ENCODE peak calls at places on chromosomes 16 and 17, in five cellular contexts. Q, M, N, C and L are unnamed samples. For H3K36me3, the result is how much of the 10 kb centered on the place peaks cover.

GRCh38 chr17:66406701-66407644 is 104.6 kb downstream of the PRKCA start:
- DNase-seq in Q (no peak), M (no peak), N (no peak), C (no peak), L (no peak)

GRCh38 chr16:53071748-53072301 is 17.0 kb downstream of the CHD9 start:
- DNase-seq in Q (no peak), M (peak), N (no peak), C (no peak), L (no peak)

GRCh38 chr17:81378941-81379511 is 16.2 kb upstream of the BAHCC1 start:
- DNase-seq in Q (no peak), M (no peak), N (no peak), C (no peak), L (no peak)

GRCh38 chr17:63516910-63517824 is 6.0 kb upstream of the KCNH6 start:
- DNase-seq in Q (peak), M (no peak), N (peak), C (peak), L (no peak)

GRCh38 chr17:77462101-77462500 is 321.3 kb downstream of the SEC14L1 start:
- DNase-seq in Q (no peak), M (peak), N (no peak), C (no peak), L (no peak)

GRCh38 chr17:44111777-44112176 is 11.7 kb downstream of the HDAC5 start:
- DNase-seq in Q (no peak), M (no peak), N (no peak), C (no peak), L (no peak)

GRCh38 chr17:48052956-48053757 is 5.0 kb downstream of the NFE2L1 start:
- DNase-seq in Q (no peak), M (no peak), N (peak), C (no peak), L (peak)

GRCh38 chr17:40541060-40541872 is 24.0 kb downstream of the CCR7 start:
- DNase-seq in Q (no peak), M (peak), N (no peak), C (no peak), L (peak)

GRCh38 chr17:18377437-18378204 is at the start of gene EVPLL:
- DNase-seq in Q (peak), M (no peak), N (no peak), C (no peak), L (no peak)

GRCh38 chr17:67891481-67892119 is 66.3 kb downstream of the BPTF start:
- DNase-seq in Q (peak), M (no peak), N (peak), C (peak), L (peak)

GRCh38 chr17:42354956-42355843 is 33.0 kb downstream of the STAT3 start:
- DNase-seq in Q (no peak), M (no peak), N (peak), C (no peak), L (no peak)

GRCh38 chr17:74148901-74149596 is 54.4 kb upstream of the RPL38 start:
- DNase-seq in Q (no peak), M (no peak), N (no peak), C (no peak), L (no peak)

GRCh38 chr16:47627056-47627455 is 165.9 kb downstream of the PHKB start:
- DNase-seq in Q (no peak), M (no peak), N (no peak), C (no peak), L (no peak)

GRCh38 chr17:50703162-50703561 is 4.6 kb downstream of the ANKRD40 start:
- DNase-seq in Q (no peak), M (no peak), N (no peak), C (no peak), L (no peak)

GRCh38 chr16:64416232-64417010 is 705.4 kb downstream of the CDH11 start:
- DNase-seq in Q (peak), M (peak), N (peak), C (no peak), L (no peak)

GRCh38 chr16:678209-678857 is 1.9 kb upstream of the STUB1 start:
- DNase-seq in Q (no peak), M (no peak), N (no peak), C (no peak), L (no peak)

GRCh38 chr17:35977509-35977908 is 3.8 kb downstream of the CCL16 start:
- DNase-seq in Q (no peak), M (no peak), N (no peak), C (no peak), L (no peak)

GRCh38 chr17:32954477-32954876 is 26.5 kb downstream of the TMEM98 start:
- DNase-seq in Q (no peak), M (no peak), N (no peak), C (no peak), L (peak)

GRCh38 chr17:77505460-77505769 is 364.6 kb downstream of the SEC14L1 start:
- DNase-seq in Q (no peak), M (no peak), N (no peak), C (no peak), L (no peak)

GRCh38 chr17:78707016-78707415 is 75.1 kb downstream of the CYTH1 start:
- DNase-seq in Q (peak), M (no peak), N (no peak), C (no peak), L (no peak)

GRCh38 chr16:48053346-48053745 is 102.4 kb downstream of the ABCC12 start:
- DNase-seq in Q (peak), M (no peak), N (peak), C (no peak), L (peak)

GRCh38 chr17:33267279-33267790 is 25.8 kb downstream of the ASIC2 start:
- DNase-seq in Q (peak), M (no peak), N (peak), C (no peak), L (no peak)

GRCh38 chr16:65728172-65728571 is 606.3 kb upstream of the CDH11 start:
- DNase-seq in Q (no peak), M (no peak), N (no peak), C (no peak), L (peak)

GRCh38 chr16:1053700-1054368 is 18.7 kb upstream of the SSTR5 start:
- DNase-seq in Q (no peak), M (no peak), N (no peak), C (no peak), L (no peak)

GRCh38 chr16:46763147-46763546 is 15.0 kb upstream of the MYLK3 start:
- DNase-seq in Q (no peak), M (no peak), N (no peak), C (no peak), L (no peak)

GRCh38 chr17:40963838-40964237 is 2.9 kb downstream of the KRT39 start:
- DNase-seq in Q (peak), M (peak), N (peak), C (no peak), L (no peak)

GRCh38 chr16:5722220-5722619 is 624.6 kb upstream of the EEF2KMT start:
- DNase-seq in Q (no peak), M (no peak), N (no peak), C (no peak), L (no peak)

GRCh38 chr16:67537636-67538591 is 9.3 kb downstream of the RIPOR1 start:
- DNase-seq in Q (no peak), M (peak), N (peak), C (no peak), L (peak)

GRCh38 chr17:80268427-80268826 is 7.8 kb downstream of the RNF213 start:
- DNase-seq in Q (no peak), M (no peak), N (no peak), C (no peak), L (no peak)

GRCh38 chr17:1160591-1161041 is 19.2 kb downstream of the ABR start:
- DNase-seq in Q (no peak), M (no peak), N (no peak), C (no peak), L (no peak)

GRCh38 chr17:81723651-81724209 is 11.6 kb downstream of the SLC25A10 start:
- DNase-seq in Q (peak), M (no peak), N (no peak), C (no peak), L (no peak)

GRCh38 chr17:29617481-29618271 is 5.0 kb downstream of the CORO6 start:
- DNase-seq in Q (peak), M (peak), N (peak), C (peak), L (peak)

GRCh38 chr16:80466024-80466986 is 74.5 kb upstream of the DYNLRB2 start:
- DNase-seq in Q (peak), M (peak), N (peak), C (peak), L (peak)
- TF ChIP-seq EZH2phosphoT487 in Q (no peak), M (no peak), N (no peak), C (no peak), L (no peak)

GRCh38 chr17:76065754-76066153 is 6.6 kb downstream of the SRP68 start:
- DNase-seq in Q (no peak), M (no peak), N (no peak), C (no peak), L (no peak)

DNA sequence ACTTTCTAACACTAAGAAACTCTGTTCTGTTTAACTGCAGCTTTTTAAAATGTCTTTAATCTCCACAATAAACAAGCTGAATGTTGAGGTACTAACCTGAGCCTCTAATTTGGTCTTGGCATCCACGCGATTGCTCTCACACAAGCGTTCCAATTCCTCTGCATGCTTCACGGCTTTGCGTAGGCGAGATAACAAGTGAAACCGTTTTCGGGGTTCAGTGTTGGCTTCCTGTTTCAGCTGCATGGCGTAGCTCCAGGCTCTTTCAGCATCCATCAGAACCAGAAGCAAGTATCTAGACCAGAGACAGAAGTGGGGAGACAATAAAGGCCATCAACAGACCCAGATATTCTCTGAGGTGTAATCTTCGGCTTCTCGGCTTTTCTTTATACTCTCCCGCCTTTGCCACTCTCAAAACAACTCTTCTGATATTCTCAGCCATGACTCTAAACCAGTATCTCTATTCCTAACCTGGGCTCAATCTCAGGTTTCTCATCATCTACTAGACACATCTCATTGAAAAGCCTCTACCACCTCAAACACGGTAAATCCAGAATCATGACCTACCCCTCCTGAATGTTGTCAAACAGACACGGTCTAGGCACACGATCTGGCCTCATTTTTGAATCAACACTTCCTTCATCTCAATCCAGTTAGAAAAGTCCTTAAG is 8.3 kb downstream of the SRP68 start:
- DNase-seq in Q (no peak), M (no peak), N (no peak), C (no peak), L (no peak)
- H3K36me3 ChIP-seq in Q (half or more), M (half or more), N (half or more), C (half or more), L (under half)

DNA sequence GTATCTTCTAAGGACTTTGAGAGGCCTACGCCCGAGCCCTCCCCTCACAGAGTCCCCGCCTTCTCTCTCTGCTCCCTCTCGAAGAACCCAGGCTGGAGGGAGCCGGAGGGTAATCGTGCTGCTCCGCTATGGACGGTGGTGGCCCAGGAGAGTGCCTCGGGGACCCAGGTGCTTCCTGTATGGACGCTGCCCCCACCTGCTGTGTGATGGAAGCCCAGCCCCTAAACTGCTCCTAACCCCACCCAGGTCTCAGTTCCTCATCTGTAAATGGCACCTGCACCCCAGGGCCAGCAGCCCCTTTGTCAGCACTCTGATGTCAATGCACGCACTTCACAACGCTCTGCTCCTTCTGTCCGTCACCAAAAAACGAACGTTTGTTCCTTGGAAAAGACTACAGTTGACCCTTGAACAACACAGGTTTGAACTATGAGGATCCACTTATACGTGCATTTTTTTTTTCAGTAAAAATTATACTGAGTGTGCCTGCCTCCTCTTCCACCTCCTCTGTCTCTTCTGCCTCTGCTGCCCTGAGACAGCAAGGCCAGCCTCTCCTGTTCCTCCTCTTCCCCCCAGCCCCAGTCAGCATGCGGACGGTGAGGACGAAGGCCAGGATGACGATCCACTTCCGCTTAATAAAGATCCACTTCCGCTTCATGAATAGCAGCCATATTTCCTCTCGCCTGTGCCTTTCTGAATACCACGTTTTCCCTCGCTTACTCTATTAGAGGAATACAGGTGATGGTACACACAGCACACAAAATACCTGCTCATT is 118.3 kb downstream of the BANP start:
- DNase-seq in Q (no peak), M (peak), N (no peak), C (no peak), L (no peak)
- TF ChIP-seq EZH2phosphoT487 in Q (no peak), M (no peak), N (no peak), C (no peak), L (no peak)

GRCh38 chr16:87754535-87754934 is 11.3 kb downstream of the KLHDC4 start:
- DNase-seq in Q (no peak), M (no peak), N (no peak), C (no peak), L (no peak)
- H3K36me3 ChIP-seq in Q (under half), M (half or more), N (under half), C (half or more), L (under half)

GRCh38 chr17:13297198-13297597 is 279.4 kb upstream of the ELAC2 start:
- DNase-seq in Q (no peak), M (no peak), N (no peak), C (no peak), L (peak)
- TF ChIP-seq EZH2phosphoT487 in Q (no peak), M (no peak), N (no peak), C (no peak), L (peak)

GRCh38 chr16:84613408-84614071 is 4.3 kb downstream of the COTL1 start:
- DNase-seq in Q (no peak), M (no peak), N (no peak), C (no peak), L (no peak)

GRCh38 chr16:84616515-84616914 is 1.4 kb downstream of the COTL1 start:
- DNase-seq in Q (peak), M (peak), N (peak), C (no peak), L (no peak)

GRCh38 chr16:84612686-84613085 is 5.2 kb downstream of the COTL1 start:
- DNase-seq in Q (no peak), M (no peak), N (no peak), C (no peak), L (no peak)

GRCh38 chr16:84614914-84615813 is 2.7 kb downstream of the COTL1 start:
- DNase-seq in Q (no peak), M (no peak), N (no peak), C (no peak), L (no peak)

DNA sequence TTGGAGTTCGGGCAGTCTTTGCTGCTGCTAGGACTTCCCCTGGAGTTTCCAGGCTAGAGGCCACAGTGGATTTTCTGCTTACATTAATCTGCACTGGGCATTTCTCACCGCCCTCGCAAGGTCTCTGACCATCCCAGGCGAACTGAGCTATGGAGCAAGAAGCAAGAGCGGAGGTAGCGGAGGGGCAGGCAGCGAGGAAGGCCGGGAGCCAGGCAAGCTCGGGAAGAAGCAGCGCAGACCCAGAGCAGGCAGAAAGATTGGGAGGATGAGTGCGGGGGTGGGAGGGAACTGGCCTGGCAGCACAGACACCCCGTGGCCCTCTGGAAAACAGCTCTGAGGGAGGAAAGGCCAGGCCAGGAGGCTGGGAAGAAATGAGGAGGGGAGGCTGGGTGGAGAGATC is 3.8 kb downstream of the COTL1 start:
- DNase-seq in Q (no peak), M (no peak), N (no peak), C (no peak), L (no peak)
- H3K36me3 ChIP-seq in Q (under half), M (half or more), N (under half), C (under half), L (under half)

GRCh38 chr16:30786115-30786935 is 680 bp downstream of the ZNF629 start:
- DNase-seq in Q (peak), M (no peak), N (peak), C (no peak), L (peak)
- TF ChIP-seq EZH2phosphoT487 in Q (no peak), M (no peak), N (no peak), C (no peak), L (no peak)

DNA sequence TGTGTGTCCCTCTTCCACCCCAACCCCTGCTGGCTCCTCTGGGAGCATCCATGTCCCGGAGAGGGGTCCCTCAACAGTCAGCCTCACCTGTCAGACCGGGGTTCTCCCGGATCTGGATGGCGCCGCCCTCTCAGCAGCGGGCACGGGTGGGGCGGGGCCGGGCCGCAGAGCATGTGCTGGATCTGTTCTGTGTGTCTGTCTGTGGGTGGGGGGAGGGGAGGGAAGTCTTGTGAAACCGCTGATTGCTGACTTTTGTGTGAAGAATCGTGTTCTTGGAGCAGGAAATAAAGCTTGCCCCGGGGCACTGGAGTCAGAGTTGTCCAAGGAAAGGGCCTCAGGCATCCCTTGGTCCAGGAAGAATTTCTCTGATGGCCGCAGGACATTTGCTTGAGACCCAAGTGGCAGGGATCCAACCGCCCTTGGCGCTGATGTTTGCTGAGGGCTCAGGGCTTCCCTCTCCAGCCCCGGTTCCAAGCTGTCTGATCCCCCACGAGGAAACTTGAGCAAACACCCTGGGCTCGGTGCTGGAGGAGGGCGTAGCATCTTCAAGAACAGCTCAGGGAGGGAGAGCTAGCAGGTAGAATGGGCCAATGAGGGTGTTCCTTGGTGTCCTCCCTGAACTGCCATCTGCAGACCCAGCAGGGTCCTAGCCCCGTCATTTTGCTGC is 4.5 kb downstream of the NXPH3 start:
- DNase-seq in Q (peak), M (no peak), N (no peak), C (no peak), L (no peak)
- H3K36me3 ChIP-seq in Q (under half), M (under half), N (under half), C (under half), L (under half)